ENCODE peak calls at places on chromosomes 13 and 19, in six cellular contexts. X is mucosa of descending colon; W is CD8-positive, alpha-beta memory T cell; N is stimulated activated CD4-positive, alpha-beta T cell treated with anti-CD3 and anti-CD28 coated beads, Interleukin-4, amount 100 ng/mL, for 4 hours; Q is neuronal stem cell; T is left ventricle myocardium inferior. B is an unnamed sample.

GRCh38 chr13:45584816-45585215 is 30.7 kb downstream of the ERICH6B start:
- DNase-seq in X (no peak), W (no peak), N (no peak), Q (no peak), T (no peak), B (no peak)

GRCh38 chr19:42267644-42268141 is 1.4 kb upstream of the CIC start:
- DNase-seq in X (no peak), W (no peak), N (no peak), Q (no peak), T (no peak), B (no peak)

GRCh38 chr13:30329009-30329585 is 21.7 kb upstream of the KATNAL1 start:
- DNase-seq in X (no peak), W (no peak), N (no peak), Q (no peak), T (no peak), B (no peak)

GRCh38 chr19:45136507-45137178 is 24.1 kb downstream of the NKPD1 start:
- DNase-seq in X (no peak), W (no peak), N (no peak), Q (no peak), T (no peak), B (no peak)

GRCh38 chr13:113837554-113838355 is 26.1 kb downstream of the GAS6 start:
- DNase-seq in X (peak), W (no peak), N (no peak), Q (no peak), T (peak), B (peak)

GRCh38 chr19:54096642-54097106 is 3.9 kb downstream of the OSCAR start:
- DNase-seq in X (no peak), W (no peak), N (no peak), Q (no peak), T (no peak), B (no peak)

GRCh38 chr13:109479991-109480696 is 306.2 kb downstream of the IRS2 start:
- DNase-seq in X (no peak), W (no peak), N (no peak), Q (no peak), T (no peak), B (peak)

GRCh38 chr19:46442808-46443450 is 14.2 kb upstream of the PNMA8C start:
- DNase-seq in X (no peak), W (no peak), N (no peak), Q (no peak), T (no peak), B (peak)

GRCh38 chr19:43430142-43430710 is 15.5 kb downstream of the TEX101 start:
- DNase-seq in X (no peak), W (no peak), N (no peak), Q (no peak), T (no peak), B (no peak)

GRCh38 chr19:55077106-55077505 is 1.4 kb downstream of the EPS8L1 start:
- DNase-seq in X (no peak), W (no peak), N (no peak), Q (no peak), T (no peak), B (no peak)

GRCh38 chr13:112708560-112709240 is 18.9 kb downstream of the ATP11A start:
- DNase-seq in X (peak), W (no peak), N (no peak), Q (no peak), T (no peak), B (no peak)

GRCh38 chr13:76735641-76736040 is 150.6 kb downstream of the KCTD12 start:
- DNase-seq in X (no peak), W (no peak), N (no peak), Q (no peak), T (no peak), B (no peak)

GRCh38 chr13:75760182-75760981 is 124.3 kb downstream of the LMO7 start:
- DNase-seq in X (peak), W (no peak), N (no peak), Q (no peak), T (no peak), B (peak)

GRCh38 chr13:47484564-47484963 is 516.5 kb downstream of the SUCLA2 start:
- DNase-seq in X (no peak), W (no peak), N (no peak), Q (no peak), T (no peak), B (no peak)

GRCh38 chr13:76992548-76993001 is 694 bp downstream of the CLN5 start:
- DNase-seq in X (peak), W (no peak), N (peak), Q (peak), T (no peak), B (no peak)

GRCh38 chr19:387777-388176 is 21.2 kb downstream of the C2CD4C start:
- DNase-seq in X (no peak), W (no peak), N (no peak), Q (no peak), T (no peak), B (no peak)

GRCh38 chr19:7505682-7506384 is 10.1 kb upstream of the ZNF358 start:
- DNase-seq in X (peak), W (no peak), N (no peak), Q (no peak), T (no peak), B (no peak)

GRCh38 chr13:113474179-113474578 is 16.3 kb downstream of the DCUN1D2 start:
- DNase-seq in X (no peak), W (no peak), N (no peak), Q (no peak), T (no peak), B (no peak)